ENCODE peak calls at places on chromosome X, in five cellular contexts. L is tibial artery, N is ovary, C is PC-3, Q is A673. E is an unnamed sample. For H3K9me3, the result is how much of the 10 kb centered on the place peaks cover.

GRCh38 chrX:72105436-72105835 is 26.3 kb downstream of the RTL5 start:
- DNase-seq in L (no peak), N (no peak), C (no peak), Q (no peak), E (no peak)

GRCh38 chrX:68843992-68844391 is 15.2 kb downstream of the EFNB1 start:
- DNase-seq in L (no peak), N (no peak), C (peak), Q (no peak), E (no peak)

GRCh38 chrX:149145845-149146285 is 359.2 kb downstream of the IDS start:
- DNase-seq in L (no peak), N (no peak), C (no peak), Q (peak), E (no peak)

GRCh38 chrX:119374736-119375135 is 24.4 kb upstream of the SLC25A43 start:
- DNase-seq in L (no peak), N (no peak), C (peak), Q (no peak), E (no peak)

GRCh38 chrX:116198235-116198634 is 27.7 kb downstream of the AGTR2 start:
- DNase-seq in L (no peak), N (no peak), C (no peak), Q (no peak), E (no peak)

GRCh38 chrX:14030248-14030592 is 528 bp upstream of the GEMIN8 start:
- DNase-seq in L (no peak), N (no peak), C (peak), Q (peak), E (no peak)

GRCh38 chrX:45801554-45801953 is 600.9 kb upstream of the DIPK2B start:
- DNase-seq in L (no peak), N (no peak), C (peak), Q (peak), E (no peak)

GRCh38 chrX:119398587-119398973 is 556 bp upstream of the SLC25A43 start:
- DNase-seq in L (no peak), N (no peak), C (no peak), Q (no peak), E (no peak)

GRCh38 chrX:136487647-136488046 is at the start of gene BRS3:
- DNase-seq in L (no peak), N (no peak), C (no peak), Q (no peak), E (no peak)

GRCh38 chrX:73577368-73577767 is 14.4 kb downstream of the CHIC1 start:
- DNase-seq in L (no peak), N (no peak), C (peak), Q (no peak), E (no peak)

GRCh38 chrX:54885740-54886139 is 34.9 kb upstream of the TRO start:
- DNase-seq in L (no peak), N (no peak), C (no peak), Q (no peak), E (no peak)

GRCh38 chrX:70301716-70302115 is 11.8 kb downstream of the KIF4A start:
- DNase-seq in L (no peak), N (no peak), C (no peak), Q (no peak), E (no peak)

GRCh38 chrX:103464071-103464773 is 55.1 kb downstream of the RAB40A start:
- DNase-seq in L (no peak), N (peak), C (peak), Q (peak), E (peak)

GRCh38 chrX:72169008-72169728 is 12.4 kb upstream of the PIN4 start:
- DNase-seq in L (no peak), N (no peak), C (no peak), Q (no peak), E (no peak)

GRCh38 chrX:2841511-2841910 is 12.8 kb downstream of the GYG2 start:
- DNase-seq in L (no peak), N (no peak), C (no peak), Q (no peak), E (no peak)

DNA sequence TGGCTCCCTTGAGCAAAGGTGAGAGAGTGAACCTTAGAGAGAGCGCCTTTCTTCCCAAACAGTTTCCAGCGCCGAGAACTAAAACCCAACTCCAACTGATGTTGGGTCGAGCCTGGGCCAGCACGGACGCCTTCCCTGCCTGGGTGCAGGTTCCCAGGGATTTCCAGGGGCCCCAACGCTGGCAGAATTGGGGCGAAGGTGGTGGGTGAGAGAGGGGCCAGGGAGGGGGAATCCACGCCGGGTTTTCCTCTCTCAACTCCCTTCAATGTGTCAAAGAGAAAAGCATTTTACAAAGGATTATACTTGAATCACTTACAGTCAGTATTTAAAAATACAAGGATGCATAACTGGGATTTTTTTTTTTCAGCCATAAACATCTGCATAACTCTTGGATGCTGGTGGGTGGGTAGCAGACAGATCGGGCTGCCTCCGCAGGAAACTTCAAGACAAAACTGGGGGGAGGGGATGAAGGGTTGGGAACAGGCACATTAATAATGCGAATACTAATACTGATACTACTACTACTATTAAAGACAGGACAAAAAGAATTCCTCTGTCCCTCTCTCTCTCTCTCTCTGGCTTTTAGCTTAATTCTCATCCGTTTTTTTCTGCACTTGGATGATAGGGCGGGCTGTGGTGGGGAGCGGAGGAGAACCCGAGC is 1.3 kb upstream of the ARX start:
- DNase-seq in L (no peak), N (no peak), C (no peak), Q (no peak), E (no peak)
- H3K4me3 ChIP-seq in L (no peak), N (peak), C (no peak), Q (peak), E (no peak)

DNA sequence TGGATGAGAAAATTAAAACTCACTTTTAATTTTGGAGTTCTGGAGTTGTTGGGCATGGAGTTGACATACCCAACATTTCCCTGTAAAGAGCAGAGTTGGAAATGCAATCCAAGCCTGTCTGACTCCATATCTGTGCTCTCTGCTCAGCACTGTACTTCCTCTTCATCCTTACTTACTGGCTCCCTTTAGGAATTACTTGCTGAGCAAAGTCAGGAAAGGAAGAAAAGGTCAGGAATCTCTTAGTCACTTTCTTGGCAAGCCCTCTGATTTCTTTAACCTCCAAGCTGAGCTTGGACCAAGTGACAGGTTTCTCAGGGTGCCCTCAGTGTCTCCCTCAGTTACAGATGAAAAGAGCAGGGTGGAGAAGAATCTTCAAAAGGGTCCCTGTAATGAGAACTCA is 501.5 kb downstream of the ZIC3 start:
- DNase-seq in L (no peak), N (no peak), C (peak), Q (no peak), E (no peak)
- H3K9me3 ChIP-seq in L (under half), N (under half), C (under half), Q (under half), E (under half)

DNA sequence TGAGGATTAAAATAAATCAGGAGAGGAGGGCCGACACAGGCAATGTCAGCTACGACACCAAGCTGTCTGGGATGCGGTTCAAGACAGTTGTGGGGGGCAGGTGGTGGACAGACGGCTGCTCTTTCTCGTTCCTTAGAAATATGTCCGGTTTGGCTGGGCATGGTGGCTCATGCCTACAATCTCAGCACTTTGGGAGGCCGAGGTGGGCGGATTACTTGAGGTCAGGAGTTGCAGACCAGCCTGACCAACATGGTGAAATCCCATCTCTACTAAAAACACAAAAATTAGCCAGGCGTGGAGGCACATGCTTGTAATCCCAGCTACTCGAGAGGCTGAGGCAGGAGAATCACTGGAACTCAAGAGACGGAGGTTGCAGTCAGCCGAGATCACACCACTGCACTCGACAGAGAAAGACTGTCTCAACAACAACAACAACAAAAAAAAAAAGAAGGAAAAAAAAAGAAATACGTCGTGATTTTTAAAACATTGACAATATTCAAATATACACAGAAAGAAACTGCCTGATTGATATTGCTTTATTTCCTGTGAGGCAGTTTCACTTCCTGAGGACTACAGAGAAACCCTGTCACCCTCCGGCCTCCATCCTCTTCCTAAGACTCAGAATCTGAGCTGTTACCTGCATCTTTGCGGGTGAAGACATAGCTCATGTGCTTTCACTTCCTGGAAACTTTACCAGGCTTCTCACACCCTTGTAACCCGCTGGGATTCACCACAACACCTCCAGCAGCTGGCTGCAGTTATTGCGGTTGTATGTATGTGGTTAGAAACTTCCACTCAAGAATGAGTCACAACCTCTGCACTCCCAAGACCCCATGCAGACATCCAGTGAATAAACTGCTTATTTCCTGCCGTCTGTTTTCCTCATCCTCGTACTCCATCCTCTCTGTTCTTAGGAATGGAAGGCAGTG is 63.8 kb upstream of the STS start:
- DNase-seq in L (no peak), N (no peak), C (peak), Q (peak), E (no peak)
- H3K4me3 ChIP-seq in L (no peak), N (no peak), C (no peak), Q (no peak), E (no peak)

DNA sequence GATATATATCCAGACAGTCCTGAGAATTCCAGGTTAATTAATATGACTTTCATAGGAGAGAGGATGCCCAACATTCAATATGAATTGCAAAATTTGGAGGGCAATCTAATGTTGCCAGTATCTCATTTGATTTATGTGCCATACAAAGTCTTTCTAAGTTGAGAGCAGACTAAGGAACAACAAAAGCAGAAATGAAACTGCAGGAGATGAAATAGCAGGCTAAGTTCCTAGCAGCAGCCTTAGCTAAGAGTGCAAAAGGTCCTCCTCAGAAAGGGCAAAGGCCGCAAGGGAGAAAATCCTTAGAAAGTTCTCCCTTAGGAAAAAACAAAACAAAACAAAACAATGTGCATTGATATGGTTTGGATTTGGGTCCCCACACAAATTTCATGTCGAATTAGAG is 602.9 kb upstream of the HTR2C start:
- DNase-seq in L (no peak), N (no peak), C (no peak), Q (no peak), E (no peak)
- H3K9me3 ChIP-seq in L (under half), N (under half), C (under half), Q (under half), E (under half)

GRCh38 chrX:153520286-153520917 is 3.0 kb downstream of the ATP2B3 start:
- DNase-seq in L (no peak), N (no peak), C (no peak), Q (no peak), E (no peak)
- H3K4me3 ChIP-seq in L (no peak), N (no peak), C (no peak), Q (no peak), E (no peak)

GRCh38 chrX:107723501-107723900 is 52.1 kb downstream of the TSC22D3 start:
- DNase-seq in L (no peak), N (no peak), C (no peak), Q (no peak), E (no peak)

GRCh38 chrX:107725761-107726555 is 49.6 kb downstream of the TSC22D3 start:
- DNase-seq in L (no peak), N (no peak), C (peak), Q (no peak), E (no peak)

GRCh38 chrX:107724653-107725052 is 50.9 kb downstream of the TSC22D3 start:
- DNase-seq in L (no peak), N (no peak), C (no peak), Q (no peak), E (no peak)

GRCh38 chrX:107721318-107721717 is 54.3 kb downstream of the TSC22D3 start:
- DNase-seq in L (peak), N (no peak), C (no peak), Q (no peak), E (no peak)

DNA sequence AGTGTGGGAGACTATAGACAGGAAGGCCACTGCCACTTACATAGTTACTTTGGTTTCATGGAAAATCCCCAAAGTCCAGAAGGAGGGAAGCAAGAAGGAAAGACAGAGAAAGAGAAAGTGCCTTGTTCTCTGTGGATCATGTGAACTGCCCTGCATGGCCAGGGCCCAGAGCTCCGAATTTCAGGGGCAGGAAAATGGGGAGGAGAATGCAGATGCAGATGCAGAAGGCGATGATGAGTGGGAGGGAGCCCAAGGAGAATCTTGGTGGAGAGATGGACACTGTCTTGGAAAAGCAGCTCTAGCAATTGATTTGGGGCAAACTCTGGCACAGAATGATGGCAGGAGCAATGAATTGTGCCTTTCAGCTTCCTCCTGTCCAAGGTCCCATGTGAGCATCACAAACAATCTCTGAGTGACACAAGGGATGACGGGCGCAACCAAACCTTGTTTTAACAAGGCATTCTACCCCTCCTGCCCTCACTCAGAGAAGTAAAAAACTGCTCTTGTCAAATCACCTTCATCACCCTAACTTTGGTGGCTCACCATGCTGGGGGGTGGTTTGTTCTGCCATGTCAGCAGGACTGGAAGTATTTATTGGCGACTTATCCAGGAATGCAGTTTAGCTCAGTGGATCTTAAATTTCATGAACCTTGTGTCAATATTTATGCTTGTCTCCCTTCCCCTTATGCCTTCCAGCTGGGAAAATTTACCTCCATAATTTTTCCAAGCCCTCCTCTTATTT is 53.5 kb downstream of the TSC22D3 start:
- DNase-seq in L (no peak), N (no peak), C (no peak), Q (no peak), E (no peak)
- H3K9me3 ChIP-seq in L (under half), N (under half), C (under half), Q (under half), E (under half)

GRCh38 chrX:105314468-105314867 is 94.0 kb upstream of the TEX13A start:
- DNase-seq in L (no peak), N (no peak), C (peak), Q (no peak), E (no peak)
- H3K4me3 ChIP-seq in L (no peak), N (no peak), C (peak), Q (no peak), E (no peak)

GRCh38 chrX:141989802-141990201 is 86.1 kb downstream of the MAGEC1 start:
- DNase-seq in L (no peak), N (no peak), C (peak), Q (no peak), E (no peak)
- H3K9me3 ChIP-seq in L (under half), N (under half), C (under half), Q (under half), E (under half)

GRCh38 chrX:43679058-43679457 is 23.0 kb downstream of the MAOA start:
- DNase-seq in L (no peak), N (no peak), C (no peak), Q (no peak), E (no peak)
- H3K4me3 ChIP-seq in L (no peak), N (no peak), C (no peak), Q (no peak), E (no peak)

E was measured in right cardiac atrium.